ENCODE peak calls at places on chromosomes 13 and 19, in five cellular contexts. U, A, V, G and I are unnamed samples.

GRCh38 chr13:73035660-73036059 is 23.1 kb upstream of the KLF5 start:
- DNase-seq in U (no peak), A (no peak), V (no peak), G (no peak), I (no peak)

GRCh38 chr19:14097532-14098151 is 7.1 kb upstream of the SAMD1 start:
- DNase-seq in V (no peak), U (no peak), G (no peak), A (no peak), I (no peak)

GRCh38 chr13:73767191-73767741 is 366.9 kb downstream of the KLF12 start:
- DNase-seq in A (no peak), G (no peak), U (no peak), V (no peak), I (no peak)

GRCh38 chr19:5618591-5618990 is 4.0 kb downstream of the SAFB2 start:
- DNase-seq in G (no peak), V (no peak), U (no peak), A (no peak), I (no peak)

GRCh38 chr13:27086599-27087265 is 84.9 kb downstream of the USP12 start:
- DNase-seq in G (no peak), U (no peak), A (no peak), V (no peak), I (no peak)

GRCh38 chr13:73300718-73301425 is 242.1 kb downstream of the KLF5 start:
- DNase-seq in G (no peak), U (no peak), A (no peak), V (no peak), I (no peak)

GRCh38 chr19:15248106-15248505 is 15.9 kb upstream of the EPHX3 start:
- DNase-seq in G (no peak), U (no peak), V (no peak), A (no peak), I (no peak)

GRCh38 chr19:32890326-32890725 is 20.8 kb upstream of the SLC7A9 start:
- DNase-seq in V (no peak), G (no peak), A (no peak), U (no peak), I (no peak)

GRCh38 chr19:15331419-15332310 is 674 bp downstream of the BRD4 start:
- DNase-seq in A (no peak), G (peak; percentile 57), V (no peak), U (no peak), I (peak; percentile 54)

GRCh38 chr13:43815204-43815603 is 28.4 kb upstream of the ENOX1 start:
- DNase-seq in A (no peak), V (no peak), G (no peak), U (peak; percentile 72), I (peak; percentile 88)

GRCh38 chr19:1468274-1469199 is 10.5 kb downstream of the C19orf25 start:
- DNase-seq in G (peak; percentile 53), U (no peak), A (no peak), V (no peak), I (peak; percentile 44)

GRCh38 chr19:52277471-52277870 is 8.1 kb downstream of the ZNF766 start:
- DNase-seq in U (no peak), V (no peak), G (no peak), A (no peak), I (no peak)

GRCh38 chr13:23620613-23621315 is 50.6 kb downstream of the TNFRSF19 start:
- DNase-seq in G (no peak), U (no peak), A (no peak), V (no peak), I (no peak)

GRCh38 chr19:15866646-15867045 is 31.2 kb downstream of the CYP4F2 start:
- DNase-seq in V (no peak), U (no peak), A (no peak), G (no peak), I (no peak)

GRCh38 chr19:54178581-54179261 is 5.8 kb upstream of the TMC4 start:
- DNase-seq in V (no peak), A (no peak), G (peak; percentile 62), U (no peak), I (no peak)

GRCh38 chr13:28475916-28476725 is 18.8 kb downstream of the FLT1 start:
- DNase-seq in G (no peak), V (no peak), U (peak; percentile 64), A (no peak), I (peak; percentile 95)

GRCh38 chr13:48038763-48039162 is 1.2 kb downstream of the NUDT15 start:
- DNase-seq in U (no peak), G (no peak), V (no peak), A (no peak), I (no peak)

GRCh38 chr19:1084024-1084868 is 10.9 kb downstream of the POLR2E start:
- DNase-seq in G (no peak), A (no peak), U (no peak), V (no peak), I (no peak)

GRCh38 chr19:34182125-34182524 is 9.8 kb downstream of the LSM14A start:
- DNase-seq in A (no peak), G (no peak), U (no peak), V (no peak), I (no peak)

GRCh38 chr13:107144432-107144831 is 576.5 kb upstream of the ARGLU1 start:
- DNase-seq in U (peak; percentile 11), V (no peak), A (no peak), G (no peak), I (peak; percentile 15)

GRCh38 chr13:49784886-49785570 is 7.5 kb downstream of the KPNA3 start:
- DNase-seq in U (no peak), V (no peak), G (no peak), A (no peak), I (no peak)

GRCh38 chr13:109144693-109145437 is 515.5 kb downstream of the MYO16 start:
- DNase-seq in A (no peak), V (no peak), G (no peak), U (no peak), I (peak; percentile 21)

GRCh38 chr19:15128162-15128770 is 21.1 kb downstream of the SYDE1 start:
- DNase-seq in U (no peak), A (no peak), V (no peak), G (no peak), I (no peak)

GRCh38 chr13:111177081-111177711 is 62.1 kb downstream of the ARHGEF7 start:
- DNase-seq in U (peak; percentile 47), A (no peak), V (no peak), G (no peak), I (peak; percentile 90)

GRCh38 chr19:52211926-52212571 is 22.2 kb downstream of the PPP2R1A start:
- DNase-seq in G (no peak), U (no peak), A (no peak), V (no peak), I (no peak)

GRCh38 chr19:15810335-15810734 is 5.1 kb downstream of the OR10H1 start:
- DNase-seq in G (no peak), A (no peak), U (no peak), V (no peak), I (no peak)

GRCh38 chr19:14383898-14384669 is 2.8 kb downstream of the ADGRE5 start:
- DNase-seq in G (no peak), A (no peak), U (no peak), V (no peak), I (peak; percentile 45)

GRCh38 chr19:51448011-51448744 is 10.1 kb downstream of the SIGLEC8 start:
- DNase-seq in U (no peak), A (no peak), G (no peak), V (no peak), I (no peak)

GRCh38 chr13:50400930-50401553 is 385.8 kb downstream of the KCNRG start:
- DNase-seq in G (no peak), A (no peak), U (no peak), V (no peak), I (peak; percentile 84)

GRCh38 chr13:50320297-50320862 is 305.1 kb downstream of the KCNRG start:
- DNase-seq in G (no peak), A (no peak), V (no peak), U (peak; percentile 3), I (peak; percentile 48)

DNA sequence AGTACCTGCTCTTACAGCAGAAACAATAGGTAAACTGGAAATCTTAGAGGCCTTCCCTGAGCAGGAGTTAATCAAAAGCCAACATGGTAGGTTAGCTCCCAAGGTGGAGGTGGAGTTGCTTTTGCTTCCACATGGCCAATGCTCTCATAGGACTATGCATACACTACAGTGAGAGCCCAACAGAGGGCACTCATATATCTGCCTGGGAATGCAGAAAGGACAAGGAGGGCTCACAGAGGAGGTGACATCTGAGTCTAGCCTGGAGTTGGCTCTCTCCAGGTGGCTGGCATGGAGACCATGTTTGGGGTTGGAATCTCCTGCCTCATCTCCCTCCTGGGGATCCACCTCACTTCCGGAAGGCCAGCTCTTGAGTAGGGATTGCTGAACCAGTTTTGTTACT is 34.6 kb downstream of the ATP8A2 start:
- DNase-seq in A (no peak), V (no peak), U (no peak), G (no peak), I (no peak)
- TF ChIP-seq CTCF in A (no peak), V (no peak), U (no peak), G (no peak), I (no peak)

DNA sequence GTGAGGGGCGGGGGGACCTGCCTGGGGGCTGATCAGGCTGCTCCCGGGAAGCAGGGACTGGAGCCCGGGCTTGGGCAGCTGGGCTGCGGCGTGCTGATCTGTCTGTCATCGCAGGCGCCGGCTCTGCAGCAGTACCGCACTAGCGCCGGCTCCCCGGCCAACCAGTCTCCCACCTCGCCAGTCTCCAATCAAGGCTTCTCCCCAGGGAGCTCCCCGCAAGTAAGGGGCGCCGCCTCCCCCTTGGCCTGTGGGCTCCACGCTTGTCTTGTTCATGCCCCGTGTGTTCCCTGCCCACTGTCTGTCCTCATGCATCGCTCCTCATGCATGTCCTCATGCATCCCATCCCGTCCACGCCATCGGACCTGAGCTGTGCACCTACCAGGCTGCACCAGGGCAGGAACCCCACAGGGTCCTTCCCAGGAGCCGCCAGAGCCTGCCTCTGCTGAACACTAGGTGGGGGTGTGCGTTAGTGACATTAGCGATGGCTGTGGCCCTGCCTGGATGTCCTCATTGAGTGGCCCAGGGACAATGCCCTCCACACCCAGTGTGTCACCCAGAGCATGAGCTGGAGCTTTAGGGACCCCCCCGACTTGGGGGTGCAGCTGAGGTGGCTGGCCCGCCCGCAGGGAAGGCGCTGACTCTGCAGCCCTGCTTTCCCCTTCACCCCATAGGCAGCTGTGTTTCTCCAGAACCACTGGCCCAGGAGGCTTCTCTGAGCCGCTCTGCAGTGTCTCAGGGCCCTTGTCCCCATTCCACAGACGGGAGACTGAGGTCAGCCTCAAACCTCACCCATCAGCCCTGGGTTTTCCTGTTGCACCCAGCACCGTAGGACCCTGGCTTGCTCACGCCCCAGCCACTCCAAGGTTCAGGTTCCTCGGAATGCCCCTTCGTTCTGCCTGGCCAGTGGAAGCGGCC is 19.5 kb downstream of the COMP start:
- DNase-seq in V (no peak), A (no peak), G (no peak), U (no peak), I (no peak)
- TF ChIP-seq CTCF in V (no peak), A (no peak), G (peak; percentile 37), U (peak; percentile 35), I (peak; percentile 30)

GRCh38 chr19:35932291-35932936 is 3.8 kb upstream of the LRFN3 start:
- DNase-seq in G (no peak), U (no peak), A (no peak), V (no peak), I (no peak)

GRCh38 chr19:35931161-35931873 is 4.9 kb upstream of the LRFN3 start:
- DNase-seq in G (peak; percentile 98), V (peak; percentile 98), A (peak; percentile 93), U (peak; percentile 99), I (peak; percentile 100)

GRCh38 chr19:35928507-35928906 is 7.7 kb upstream of the LRFN3 start:
- DNase-seq in V (no peak), A (no peak), G (no peak), U (no peak), I (no peak)

GRCh38 chr19:35935911-35936737 is at the start of gene LRFN3:
- DNase-seq in A (no peak), U (peak; percentile 16), G (peak; percentile 80), V (no peak), I (peak; percentile 75)

GRCh38 chr19:35931874-35932202 is 4.3 kb upstream of the LRFN3 start:
- DNase-seq in G (no peak), V (no peak), A (no peak), U (no peak), I (no peak)
- TF ChIP-seq CTCF in G (peak; percentile 16), V (no peak), A (no peak), U (no peak), I (no peak)

GRCh38 chr13:84983321-84983720 is 815.9 kb downstream of the SLITRK6 start:
- DNase-seq in U (no peak), V (no peak), G (no peak), A (no peak), I (no peak)
- TF ChIP-seq CTCF in U (no peak), V (no peak), G (no peak), A (no peak), I (no peak)